ENCODE peak calls at places on chromosomes 5 and 9, in five cellular contexts. X, I, T, D and V are unnamed samples.

GRCh38 chr9:137145731-137146526 is 7.0 kb downstream of the GRIN1 start:
- DNase-seq in X (no peak), I (no peak), T (no peak), D (no peak), V (no peak)

GRCh38 chr9:134698111-134698510 is 56.5 kb downstream of the COL5A1 start:
- DNase-seq in X (no peak), I (no peak), T (no peak), D (no peak), V (no peak)

GRCh38 chr9:99490736-99491135 is 268.7 kb downstream of the SEC61B start:
- DNase-seq in X (no peak), I (no peak), T (peak), D (no peak), V (no peak)

GRCh38 chr5:115098041-115098702 is 71.5 kb downstream of the TRIM36 start:
- DNase-seq in X (peak), I (peak), T (peak), D (no peak), V (peak)

GRCh38 chr9:123401879-123402513 is 46.0 kb downstream of the CRB2 start:
- DNase-seq in X (peak), I (peak), T (peak), D (no peak), V (peak)

GRCh38 chr5:17315710-17316221 is 98.3 kb downstream of the BASP1 start:
- DNase-seq in X (no peak), I (no peak), T (peak), D (no peak), V (no peak)

GRCh38 chr5:147248584-147248983 is 13.8 kb downstream of the STK32A start:
- DNase-seq in X (no peak), I (no peak), T (no peak), D (no peak), V (no peak)

GRCh38 chr9:110712955-110713354 is 44.4 kb downstream of the MUSK start:
- DNase-seq in X (no peak), I (no peak), T (no peak), D (no peak), V (no peak)

GRCh38 chr9:38038307-38039089 is 30.5 kb downstream of the SHB start:
- DNase-seq in X (peak), I (no peak), T (no peak), D (no peak), V (no peak)

GRCh38 chr9:89000973-89001916 is 10.0 kb downstream of the S1PR3 start:
- DNase-seq in X (peak), I (peak), T (peak), D (peak), V (peak)
- TF ChIP-seq CTCF in X (peak), I (peak), T (peak), D (peak), V (peak)

GRCh38 chr5:3875144-3875543 is 279.5 kb downstream of the IRX1 start:
- DNase-seq in X (no peak), I (no peak), T (no peak), D (no peak), V (no peak)

GRCh38 chr5:3883014-3883413 is 287.4 kb downstream of the IRX1 start:
- DNase-seq in X (no peak), I (no peak), T (no peak), D (no peak), V (no peak)

DNA sequence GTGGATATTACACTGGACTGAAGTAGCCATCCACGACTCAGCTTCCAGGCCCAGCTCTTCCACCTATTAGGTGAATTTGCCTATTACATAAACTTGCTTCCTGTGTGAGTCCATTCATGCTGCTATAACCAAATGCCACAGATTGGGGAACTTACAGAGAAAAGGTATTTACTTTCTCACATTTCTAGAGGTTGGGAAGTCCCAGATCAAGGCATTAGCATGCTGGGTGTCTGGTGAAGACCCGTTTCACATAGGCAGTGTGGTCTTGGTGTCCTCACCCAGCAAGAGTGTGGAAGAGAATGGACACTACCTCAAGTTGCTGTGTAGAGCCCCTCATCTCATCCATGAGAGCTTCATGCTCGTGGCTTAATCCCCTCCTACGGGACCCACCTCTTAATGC is 282.6 kb downstream of the IRX1 start:
- DNase-seq in X (no peak), I (no peak), T (no peak), D (no peak), V (no peak)
- H3K4me3 ChIP-seq in X (no peak), I (no peak), T (no peak), D (no peak), V (no peak)

GRCh38 chr9:7534211-7534935 is 265.2 kb downstream of the DMAC1 start:
- DNase-seq in X (no peak), I (no peak), T (no peak), D (no peak), V (no peak)
- TF ChIP-seq CTCF in X (no peak), I (no peak), T (no peak), D (no peak), V (no peak)

DNA sequence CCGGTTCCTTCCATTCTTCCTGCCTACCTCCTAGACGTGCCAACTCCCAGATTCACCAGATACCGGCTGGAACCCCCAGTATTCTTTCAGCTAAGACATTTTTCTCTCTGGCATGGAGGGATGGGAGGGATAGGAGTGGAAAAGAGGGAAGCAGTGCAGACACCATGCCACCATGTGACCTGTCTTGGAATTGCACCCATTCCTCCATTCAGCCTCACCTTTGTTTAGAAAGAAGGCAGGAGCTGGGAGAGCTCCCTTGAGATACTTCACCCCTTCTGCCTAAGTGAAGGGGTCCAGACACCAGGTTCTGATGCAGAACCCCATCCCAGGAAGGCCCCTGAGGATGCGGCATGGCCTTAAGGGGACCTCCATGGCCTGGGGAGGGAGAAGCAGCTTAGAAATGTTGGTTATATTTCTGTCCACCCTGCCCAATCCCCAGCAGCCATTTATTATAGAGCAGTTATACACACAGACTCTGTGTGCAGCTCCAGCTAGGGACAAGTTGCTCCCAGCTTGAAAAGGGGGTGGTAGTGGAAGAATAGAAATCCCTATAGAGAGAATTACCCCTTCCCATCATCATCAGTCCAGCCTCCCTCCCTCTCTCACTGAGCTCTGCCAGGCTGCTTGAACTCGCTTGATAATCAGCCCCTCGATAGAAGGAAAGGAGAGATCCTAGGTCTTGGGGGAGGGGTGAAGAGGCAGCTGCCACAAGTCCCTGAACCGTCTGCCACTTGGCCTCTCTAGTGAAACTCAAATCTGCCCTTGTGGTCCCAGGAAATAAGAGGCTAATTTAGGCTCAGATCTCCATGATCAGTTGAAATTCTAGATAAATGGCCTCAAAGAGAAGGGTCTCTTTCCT is 5.1 kb downstream of the DNAJB5 start:
- DNase-seq in X (peak), I (no peak), T (peak), D (no peak), V (no peak)
- H3K4me3 ChIP-seq in X (no peak), I (no peak), T (no peak), D (no peak), V (no peak)

GRCh38 chr5:176597417-176598389 is 12.3 kb downstream of the GPRIN1 start:
- DNase-seq in X (no peak), I (no peak), T (no peak), D (no peak), V (no peak)
- TF ChIP-seq CTCF in X (no peak), I (no peak), T (no peak), D (no peak), V (no peak)